ENCODE peak calls at places on chromosomes 3 and 15, in ten cellular contexts. F is HCT116, C is A549, G is ovary, A is uterus, M is adrenal gland, P is esophagus muscularis mucosa, Z is suprapubic skin, T is IMR-90, R is heart left ventricle. I is an unnamed sample.

GRCh38 chr15:69080203-69080957 is 65.9 kb downstream of the NOX5 start:
- DNase-seq in F (no peak), C (no peak), G (no peak), A (no peak), M (no peak), P (no peak), Z (no peak), T (no peak), R (no peak), I (no peak)

GRCh38 chr15:85312486-85312885 is 67.9 kb upstream of the AKAP13 start:
- DNase-seq in F (no peak), C (no peak), G (no peak), A (no peak), M (no peak), P (no peak), Z (no peak), T (peak), R (no peak), I (no peak)

GRCh38 chr3:57998366-57999283 is 9.6 kb upstream of the FLNB start:
- DNase-seq in F (no peak), C (no peak), G (peak), A (no peak), M (peak), P (no peak), Z (no peak), T (peak), R (no peak), I (no peak)

GRCh38 chr3:111735271-111735758 is 123.8 kb upstream of the PHLDB2 start:
- DNase-seq in F (peak), C (peak), G (no peak), A (no peak), M (no peak), P (peak), Z (no peak), T (peak), R (no peak), I (no peak)

GRCh38 chr3:37962906-37963486 is 27.6 kb upstream of the VILL start:
- DNase-seq in F (no peak), C (no peak), G (no peak), A (no peak), M (no peak), P (no peak), Z (no peak), T (no peak), R (no peak), I (no peak)

GRCh38 chr3:60758169-60758568 is 493.1 kb downstream of the FHIT start:
- DNase-seq in F (no peak), C (no peak), G (no peak), A (no peak), M (no peak), P (no peak), Z (no peak), T (no peak), R (no peak), I (no peak)

GRCh38 chr15:81268881-81269601 is 54.9 kb downstream of the STARD5 start:
- DNase-seq in F (no peak), C (no peak), G (no peak), A (no peak), M (no peak), P (peak), Z (no peak), T (no peak), R (no peak), I (no peak)

GRCh38 chr3:133860519-133860918 is 35.2 kb downstream of the RAB6B start:
- DNase-seq in F (no peak), C (no peak), G (no peak), A (no peak), M (no peak), P (no peak), Z (no peak), T (no peak), R (no peak), I (no peak)

GRCh38 chr3:186909078-186909853 is 21.1 kb upstream of the ST6GAL1 start:
- DNase-seq in F (no peak), C (no peak), G (no peak), A (no peak), M (no peak), P (no peak), Z (no peak), T (no peak), R (peak), I (no peak)

GRCh38 chr3:116474356-116475200 is 29.3 kb upstream of the LSAMP start:
- DNase-seq in F (no peak), C (no peak), G (no peak), A (no peak), M (no peak), P (no peak), Z (no peak), T (peak), R (no peak), I (no peak)

GRCh38 chr15:62099171-62099601 is 32.4 kb downstream of the C2CD4A start:
- DNase-seq in F (no peak), C (no peak), G (no peak), A (no peak), M (peak), P (peak), Z (no peak), T (peak), R (no peak), I (no peak)

GRCh38 chr3:143433787-143434378 is 314.3 kb downstream of the CHST2 start:
- DNase-seq in F (peak), C (no peak), G (no peak), A (no peak), M (no peak), P (no peak), Z (no peak), T (no peak), R (no peak), I (no peak)

GRCh38 chr3:58059349-58060321 is 51.4 kb downstream of the FLNB start:
- DNase-seq in F (no peak), C (no peak), G (peak), A (peak), M (peak), P (no peak), Z (peak), T (peak), R (no peak), I (peak)

GRCh38 chr3:163384383-163384782 is 1693.9 kb downstream of the SI start:
- DNase-seq in F (no peak), C (no peak), G (no peak), A (no peak), M (no peak), P (no peak), Z (no peak), T (no peak), R (no peak), I (no peak)

GRCh38 chr3:188154758-188155574 is 1.0 kb downstream of the LPP start:
- DNase-seq in F (no peak), C (no peak), G (no peak), A (peak), M (peak), P (no peak), Z (no peak), T (peak), R (no peak), I (peak)

GRCh38 chr3:11803977-11804903 is 42.4 kb downstream of the TAMM41 start:
- DNase-seq in F (peak), C (peak), G (no peak), A (no peak), M (peak), P (no peak), Z (no peak), T (peak), R (no peak), I (peak)

GRCh38 chr3:86990734-86991481 is at the start of gene VGLL3:
- DNase-seq in F (no peak), C (peak), G (peak), A (peak), M (peak), P (no peak), Z (peak), T (peak), R (peak), I (peak)

GRCh38 chr3:14415501-14415900 is 13.1 kb downstream of the SLC6A6 start:
- DNase-seq in F (no peak), C (no peak), G (no peak), A (no peak), M (peak), P (no peak), Z (no peak), T (peak), R (no peak), I (no peak)

GRCh38 chr3:142888099-142888483 is 792 bp downstream of the PCOLCE2 start:
- DNase-seq in F (peak), C (peak), G (no peak), A (no peak), M (no peak), P (no peak), Z (no peak), T (no peak), R (peak), I (peak)

GRCh38 chr3:184011230-184011876 is 6.3 kb downstream of the ABCC5 start:
- DNase-seq in F (no peak), C (no peak), G (no peak), A (no peak), M (no peak), P (no peak), Z (no peak), T (peak), R (no peak), I (no peak)

GRCh38 chr15:78768096-78768495 is 43.2 kb downstream of the ADAMTS7 start:
- DNase-seq in F (no peak), C (no peak), G (no peak), A (no peak), M (no peak), P (no peak), Z (peak), T (no peak), R (peak), I (no peak)

GRCh38 chr15:69689133-69689532 is 236.5 kb downstream of the RPLP1 start:
- DNase-seq in F (no peak), C (no peak), G (no peak), A (no peak), M (no peak), P (no peak), Z (no peak), T (no peak), R (no peak), I (no peak)

GRCh38 chr3:53083949-53084309 is 38.1 kb upstream of the SFMBT1 start:
- DNase-seq in F (no peak), C (no peak), G (no peak), A (no peak), M (no peak), P (no peak), Z (no peak), T (no peak), R (no peak), I (no peak)

GRCh38 chr3:39668420-39668819 is 141.0 kb upstream of the MYRIP start:
- DNase-seq in F (peak), C (peak), G (no peak), A (no peak), M (peak), P (no peak), Z (no peak), T (peak), R (no peak), I (no peak)

GRCh38 chr3:10169000-10169496 is 4.3 kb downstream of the IRAK2 start:
- DNase-seq in F (no peak), C (no peak), G (no peak), A (no peak), M (no peak), P (no peak), Z (no peak), T (no peak), R (no peak), I (no peak)

GRCh38 chr3:120080836-120081235 is 13.4 kb downstream of the GSK3B start:
- DNase-seq in F (no peak), C (no peak), G (no peak), A (no peak), M (no peak), P (no peak), Z (no peak), T (no peak), R (no peak), I (no peak)

GRCh38 chr3:54900954-54901591 is 26.8 kb downstream of the LRTM1 start:
- DNase-seq in F (no peak), C (no peak), G (no peak), A (no peak), M (peak), P (no peak), Z (no peak), T (peak), R (no peak), I (no peak)

GRCh38 chr15:31032959-31033358 is 41.5 kb upstream of the MTMR10 start:
- DNase-seq in F (no peak), C (no peak), G (no peak), A (no peak), M (no peak), P (no peak), Z (no peak), T (peak), R (no peak), I (no peak)

DNA sequence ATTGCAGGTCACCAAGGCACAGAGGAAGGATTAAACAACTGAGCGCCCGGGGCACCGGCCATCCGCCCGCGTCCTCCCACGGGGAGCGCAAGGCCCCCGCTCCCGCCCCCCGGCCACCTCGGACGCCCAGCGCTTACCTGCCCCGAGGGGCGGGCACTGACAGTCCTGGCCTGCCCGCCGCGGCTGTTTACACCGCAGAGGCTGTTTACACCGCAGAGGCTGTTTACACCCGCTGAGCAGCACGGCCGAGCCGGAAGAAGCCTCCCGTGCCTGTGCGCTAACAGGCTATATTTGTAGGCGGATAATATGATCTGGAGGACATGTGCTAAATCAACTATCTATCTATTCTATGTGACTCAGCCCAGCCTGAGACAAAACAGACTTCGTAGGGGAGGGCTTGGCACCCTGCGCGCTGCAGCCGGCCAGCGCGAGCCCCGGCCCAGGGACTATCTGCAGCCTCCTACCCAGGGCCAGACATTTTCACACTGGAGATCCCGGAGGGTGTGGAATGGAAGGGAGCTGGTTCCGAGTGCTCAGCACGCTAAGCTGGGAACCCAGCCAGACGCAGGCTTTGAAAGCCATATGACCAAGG is at the start of gene LRRC2:
- DNase-seq in F (no peak), C (no peak), G (peak), A (peak), M (peak), P (no peak), Z (peak), T (peak), R (peak), I (peak)
- TF ChIP-seq POLR2A in F (no peak), C (no peak), G (no peak), A (no peak), M (no peak), P (peak), Z (peak), T (peak), R (no peak), I (peak)

GRCh38 chr3:44624696-44625528 is at the start of gene ZNF197:
- DNase-seq in F (peak), C (peak), G (peak), A (peak), M (peak), P (peak), Z (peak), T (peak), R (peak), I (peak)
- TF ChIP-seq CTCF in F (no peak), C (no peak), G (no peak), A (peak), M (no peak), P (peak), Z (no peak), T (peak), R (no peak), I (peak)

DNA sequence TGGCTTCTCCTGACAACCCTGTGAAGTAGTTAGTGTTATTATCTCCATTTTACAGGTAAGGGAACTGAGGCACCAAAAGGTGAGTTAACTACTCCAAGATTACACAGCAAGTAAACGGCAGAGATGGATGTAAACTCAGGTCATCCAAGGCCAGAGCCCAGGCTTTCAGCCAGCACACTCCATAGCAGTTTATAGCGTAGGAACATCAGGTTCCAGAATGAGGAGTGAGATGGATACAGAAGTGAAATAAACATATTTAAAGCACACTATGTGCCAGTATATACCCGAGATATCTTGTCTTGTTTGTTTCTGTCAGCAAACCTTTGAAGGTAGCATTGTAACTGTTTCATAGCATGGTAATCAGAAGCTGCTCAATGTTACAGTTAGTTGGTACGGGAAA is 279.0 kb downstream of the OXSM start:
- DNase-seq in F (no peak), C (no peak), G (no peak), A (no peak), M (no peak), P (no peak), Z (no peak), T (no peak), R (no peak), I (no peak)
- H3K27ac ChIP-seq in F (no peak), C (no peak), G (no peak), A (no peak), M (no peak), P (peak), Z (no peak), T (no peak), R (no peak), I (no peak)

DNA sequence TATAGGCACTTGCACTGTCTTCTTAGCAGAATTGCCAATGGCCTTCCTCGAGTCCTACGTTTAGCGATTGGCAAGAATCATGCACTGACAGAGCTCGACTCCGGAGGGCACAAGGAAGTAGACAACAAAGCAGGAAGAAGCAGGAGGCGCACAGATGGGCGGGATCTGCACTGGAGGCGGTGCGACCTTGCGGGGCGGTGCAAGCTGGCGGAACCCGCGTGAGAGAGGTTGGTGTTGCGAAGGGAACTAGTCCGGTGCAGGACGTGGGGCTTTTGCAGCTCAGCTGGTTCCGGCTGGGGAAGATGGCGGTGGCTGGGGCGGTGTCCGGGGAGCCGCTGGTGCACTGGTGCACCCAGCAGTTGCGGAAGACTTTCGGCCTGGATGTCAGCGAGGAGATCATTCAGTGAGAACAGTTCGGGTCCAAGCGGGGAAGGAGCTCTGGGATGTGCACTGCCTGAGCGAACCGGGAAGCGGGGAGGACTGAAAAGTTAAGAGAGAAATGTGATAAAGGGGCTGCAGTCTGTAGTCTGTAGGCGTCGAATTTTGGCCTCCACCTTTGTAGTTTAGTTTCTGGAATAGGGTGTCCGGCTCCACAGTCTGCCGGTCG is at the start of gene TRIP4:
- DNase-seq in F (peak), C (peak), G (peak), A (peak), M (peak), P (peak), Z (peak), T (peak), R (peak), I (peak)
- TF ChIP-seq POLR2A in F (peak), C (peak), G (peak), A (no peak), M (peak), P (no peak), Z (no peak), T (peak), R (no peak), I (peak)

GRCh38 chr15:70853855-70854668 is at the start of gene LARP6:
- DNase-seq in F (no peak), C (peak), G (peak), A (peak), M (peak), P (peak), Z (peak), T (peak), R (peak), I (peak)
- TF ChIP-seq CTCF in F (no peak), C (no peak), G (no peak), A (peak), M (no peak), P (no peak), Z (no peak), T (no peak), R (no peak), I (no peak)

DNA sequence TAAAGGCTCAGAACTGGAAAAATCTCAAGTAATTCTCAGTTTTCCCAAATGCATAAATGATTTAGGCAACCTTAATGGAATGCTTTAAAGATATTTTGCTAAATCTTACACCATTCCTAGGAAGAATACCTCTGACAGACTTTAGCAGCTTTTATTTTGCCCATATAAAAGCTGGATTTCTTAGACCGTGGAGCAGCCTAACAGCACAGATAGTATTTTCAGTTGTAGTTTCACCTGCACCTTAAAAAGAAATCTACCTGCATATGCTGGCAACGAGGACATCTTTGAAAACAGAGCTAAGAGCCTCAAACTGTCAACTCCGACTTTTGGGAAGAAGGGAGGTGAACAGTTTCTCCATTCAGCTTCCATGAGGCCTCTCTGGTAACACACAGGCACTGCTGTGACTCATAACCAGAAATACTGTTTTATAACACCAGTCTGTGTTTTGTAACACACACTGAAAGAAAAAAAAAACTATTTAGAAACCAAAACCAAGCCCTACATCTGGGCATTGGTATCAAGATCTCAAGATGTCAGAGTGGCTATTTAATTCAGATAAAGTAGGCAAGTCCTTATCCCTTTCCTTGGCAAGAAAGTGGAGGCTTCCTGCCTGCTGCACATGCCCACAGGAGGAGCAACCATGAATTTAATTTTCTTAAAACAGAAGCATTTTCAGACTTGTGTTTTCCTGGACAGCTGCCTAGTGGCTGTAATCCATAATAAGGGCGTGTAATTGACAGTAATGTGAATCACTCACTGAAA is 181.5 kb upstream of the ICE2 start:
- DNase-seq in F (no peak), C (no peak), G (peak), A (peak), M (peak), P (no peak), Z (no peak), T (peak), R (no peak), I (no peak)
- H3K27ac ChIP-seq in F (no peak), C (no peak), G (peak), A (peak), M (peak), P (peak), Z (peak), T (no peak), R (peak), I (peak)